ENCODE peak calls at places on chromosomes 13 and 19, in nine cellular contexts. One of them, this sample, is unnamed.

GRCh38 chr13:112953591-112954487 is 15.2 kb upstream of the MCF2L start:
- DNase-seq in hypothalamus: no peak
- DNase-seq in activated naive CD8-positive, alpha-beta T cell treated with anti-CD3 and anti-CD28 coated beads, Interleukin-2, amount 50 U/mL, for 24 hours: no peak
- DNase-seq in endothelial cell: no peak
- DNase-seq in AG08395: no peak
- DNase-seq in COR-L47: no peak
- DNase-seq in neural crest cell: no peak
- DNase-seq in NCI-H1694 treated with DMSO at 0.1 percent for 48 hours: no peak
- DNase-seq in stimulated activated naive CD8-positive, alpha-beta T cell treated with anti-CD3 and anti-CD28 coated beads, Interleukin-15, Interleukin-2, amounts not matched to agents 100 U/mL and 50 U/mL, for 24 hours: no peak
- DNase-seq in this sample: no peak

GRCh38 chr19:16626796-16627193 is 1.2 kb downstream of the MED26 start:
- DNase-seq in hypothalamus: no peak
- DNase-seq in activated naive CD8-positive, alpha-beta T cell treated with anti-CD3 and anti-CD28 coated beads, Interleukin-2, amount 50 U/mL, for 24 hours: peak
- DNase-seq in endothelial cell: no peak
- DNase-seq in AG08395: peak
- DNase-seq in COR-L47: no peak
- DNase-seq in neural crest cell: no peak
- DNase-seq in NCI-H1694 treated with DMSO at 0.1 percent for 48 hours: no peak
- DNase-seq in stimulated activated naive CD8-positive, alpha-beta T cell treated with anti-CD3 and anti-CD28 coated beads, Interleukin-15, Interleukin-2, amounts not matched to agents 100 U/mL and 50 U/mL, for 24 hours: peak
- DNase-seq in this sample: no peak

GRCh38 chr19:3536429-3537100 is 2.4 kb upstream of the TEKTIP1 start:
- DNase-seq in hypothalamus: peak
- DNase-seq in activated naive CD8-positive, alpha-beta T cell treated with anti-CD3 and anti-CD28 coated beads, Interleukin-2, amount 50 U/mL, for 24 hours: no peak
- DNase-seq in endothelial cell: no peak
- DNase-seq in AG08395: peak
- DNase-seq in COR-L47: no peak
- DNase-seq in neural crest cell: no peak
- DNase-seq in NCI-H1694 treated with DMSO at 0.1 percent for 48 hours: no peak
- DNase-seq in stimulated activated naive CD8-positive, alpha-beta T cell treated with anti-CD3 and anti-CD28 coated beads, Interleukin-15, Interleukin-2, amounts not matched to agents 100 U/mL and 50 U/mL, for 24 hours: no peak
- DNase-seq in this sample: no peak

GRCh38 chr19:5929179-5929578 is 15.1 kb downstream of the CAPS start:
- DNase-seq in hypothalamus: no peak
- DNase-seq in activated naive CD8-positive, alpha-beta T cell treated with anti-CD3 and anti-CD28 coated beads, Interleukin-2, amount 50 U/mL, for 24 hours: no peak
- DNase-seq in endothelial cell: no peak
- DNase-seq in AG08395: no peak
- DNase-seq in COR-L47: no peak
- DNase-seq in neural crest cell: no peak
- DNase-seq in NCI-H1694 treated with DMSO at 0.1 percent for 48 hours: no peak
- DNase-seq in stimulated activated naive CD8-positive, alpha-beta T cell treated with anti-CD3 and anti-CD28 coated beads, Interleukin-15, Interleukin-2, amounts not matched to agents 100 U/mL and 50 U/mL, for 24 hours: no peak
- DNase-seq in this sample: no peak

GRCh38 chr13:106513025-106513424 is 22.4 kb downstream of the EFNB2 start:
- DNase-seq in hypothalamus: no peak
- DNase-seq in activated naive CD8-positive, alpha-beta T cell treated with anti-CD3 and anti-CD28 coated beads, Interleukin-2, amount 50 U/mL, for 24 hours: no peak
- DNase-seq in endothelial cell: no peak
- DNase-seq in AG08395: peak
- DNase-seq in COR-L47: peak
- DNase-seq in neural crest cell: no peak
- DNase-seq in NCI-H1694 treated with DMSO at 0.1 percent for 48 hours: no peak
- DNase-seq in stimulated activated naive CD8-positive, alpha-beta T cell treated with anti-CD3 and anti-CD28 coated beads, Interleukin-15, Interleukin-2, amounts not matched to agents 100 U/mL and 50 U/mL, for 24 hours: no peak
- DNase-seq in this sample: peak

GRCh38 chr13:78182813-78183212 is 264.2 kb upstream of the EDNRB start:
- DNase-seq in hypothalamus: no peak
- DNase-seq in activated naive CD8-positive, alpha-beta T cell treated with anti-CD3 and anti-CD28 coated beads, Interleukin-2, amount 50 U/mL, for 24 hours: no peak
- DNase-seq in endothelial cell: no peak
- DNase-seq in AG08395: no peak
- DNase-seq in COR-L47: no peak
- DNase-seq in neural crest cell: no peak
- DNase-seq in NCI-H1694 treated with DMSO at 0.1 percent for 48 hours: no peak
- DNase-seq in stimulated activated naive CD8-positive, alpha-beta T cell treated with anti-CD3 and anti-CD28 coated beads, Interleukin-15, Interleukin-2, amounts not matched to agents 100 U/mL and 50 U/mL, for 24 hours: no peak
- DNase-seq in this sample: no peak

GRCh38 chr13:93727301-93728141 is 500.9 kb downstream of the GPC6 start:
- DNase-seq in hypothalamus: no peak
- DNase-seq in activated naive CD8-positive, alpha-beta T cell treated with anti-CD3 and anti-CD28 coated beads, Interleukin-2, amount 50 U/mL, for 24 hours: no peak
- DNase-seq in endothelial cell: no peak
- DNase-seq in AG08395: peak
- DNase-seq in COR-L47: no peak
- DNase-seq in neural crest cell: no peak
- DNase-seq in NCI-H1694 treated with DMSO at 0.1 percent for 48 hours: no peak
- DNase-seq in stimulated activated naive CD8-positive, alpha-beta T cell treated with anti-CD3 and anti-CD28 coated beads, Interleukin-15, Interleukin-2, amounts not matched to agents 100 U/mL and 50 U/mL, for 24 hours: no peak
- DNase-seq in this sample: peak

GRCh38 chr13:39531646-39532045 is 71.3 kb downstream of the LHFPL6 start:
- DNase-seq in hypothalamus: no peak
- DNase-seq in activated naive CD8-positive, alpha-beta T cell treated with anti-CD3 and anti-CD28 coated beads, Interleukin-2, amount 50 U/mL, for 24 hours: no peak
- DNase-seq in endothelial cell: no peak
- DNase-seq in AG08395: no peak
- DNase-seq in COR-L47: no peak
- DNase-seq in neural crest cell: no peak
- DNase-seq in NCI-H1694 treated with DMSO at 0.1 percent for 48 hours: no peak
- DNase-seq in stimulated activated naive CD8-positive, alpha-beta T cell treated with anti-CD3 and anti-CD28 coated beads, Interleukin-15, Interleukin-2, amounts not matched to agents 100 U/mL and 50 U/mL, for 24 hours: no peak
- DNase-seq in this sample: no peak

GRCh38 chr13:59710995-59711701 is 452.6 kb downstream of the DIAPH3 start:
- DNase-seq in hypothalamus: no peak
- DNase-seq in activated naive CD8-positive, alpha-beta T cell treated with anti-CD3 and anti-CD28 coated beads, Interleukin-2, amount 50 U/mL, for 24 hours: no peak
- DNase-seq in endothelial cell: no peak
- DNase-seq in AG08395: no peak
- DNase-seq in COR-L47: no peak
- DNase-seq in neural crest cell: no peak
- DNase-seq in NCI-H1694 treated with DMSO at 0.1 percent for 48 hours: no peak
- DNase-seq in stimulated activated naive CD8-positive, alpha-beta T cell treated with anti-CD3 and anti-CD28 coated beads, Interleukin-15, Interleukin-2, amounts not matched to agents 100 U/mL and 50 U/mL, for 24 hours: no peak
- DNase-seq in this sample: peak

GRCh38 chr19:16904599-16904998 is 15.8 kb downstream of the F2RL3 start:
- DNase-seq in hypothalamus: no peak
- DNase-seq in activated naive CD8-positive, alpha-beta T cell treated with anti-CD3 and anti-CD28 coated beads, Interleukin-2, amount 50 U/mL, for 24 hours: no peak
- DNase-seq in endothelial cell: no peak
- DNase-seq in AG08395: no peak
- DNase-seq in COR-L47: no peak
- DNase-seq in neural crest cell: no peak
- DNase-seq in NCI-H1694 treated with DMSO at 0.1 percent for 48 hours: no peak
- DNase-seq in stimulated activated naive CD8-positive, alpha-beta T cell treated with anti-CD3 and anti-CD28 coated beads, Interleukin-15, Interleukin-2, amounts not matched to agents 100 U/mL and 50 U/mL, for 24 hours: no peak
- DNase-seq in this sample: no peak